ENCODE peak calls at places on chromosomes 12 and 14, in four cellular contexts. One of them, this sample, is unnamed.

GRCh38 chr14:103078420-103078749 is 5.6 kb upstream of the LBHD2 start:
- DNase-seq in GM20000: peak; percentile 91
- DNase-seq in heart right ventricle: peak; percentile 72
- DNase-seq in retinal pigment epithelial cell: no peak
- DNase-seq in this sample: peak; percentile 85

GRCh38 chr12:16449459-16449858 is 102.0 kb downstream of the MGST1 start:
- DNase-seq in heart right ventricle: no peak
- DNase-seq in GM20000: no peak
- DNase-seq in retinal pigment epithelial cell: no peak
- DNase-seq in this sample: no peak

GRCh38 chr12:127400231-127400630 is 866.7 kb upstream of the TMEM132C start:
- DNase-seq in retinal pigment epithelial cell: peak; percentile 33
- DNase-seq in heart right ventricle: no peak
- DNase-seq in GM20000: no peak
- DNase-seq in this sample: no peak

GRCh38 chr12:121767525-121768016 is 25.9 kb downstream of the RHOF start:
- DNase-seq in GM20000: no peak
- DNase-seq in retinal pigment epithelial cell: peak; percentile 84
- DNase-seq in heart right ventricle: peak; percentile 50
- DNase-seq in this sample: no peak

GRCh38 chr12:50258167-50258551 is 25.2 kb downstream of the LIMA1 start:
- DNase-seq in retinal pigment epithelial cell: no peak
- DNase-seq in GM20000: no peak
- DNase-seq in heart right ventricle: peak; percentile 18
- DNase-seq in this sample: no peak

GRCh38 chr12:15712160-15712559 is 77.0 kb downstream of the EPS8 start:
- DNase-seq in retinal pigment epithelial cell: no peak
- DNase-seq in heart right ventricle: no peak
- DNase-seq in GM20000: no peak
- DNase-seq in this sample: no peak

GRCh38 chr12:89947437-89948265 is 239.0 kb upstream of the ATP2B1 start:
- DNase-seq in retinal pigment epithelial cell: peak; percentile 93
- DNase-seq in GM20000: no peak
- DNase-seq in heart right ventricle: no peak
- DNase-seq in this sample: no peak

GRCh38 chr12:117143008-117143532 is 43.9 kb upstream of the TESC start:
- DNase-seq in GM20000: no peak
- DNase-seq in heart right ventricle: no peak
- DNase-seq in retinal pigment epithelial cell: no peak
- DNase-seq in this sample: no peak

GRCh38 chr14:69561893-69562292 is 12.8 kb downstream of the CCDC177 start:
- DNase-seq in GM20000: no peak
- DNase-seq in retinal pigment epithelial cell: no peak
- DNase-seq in heart right ventricle: no peak
- DNase-seq in this sample: no peak

GRCh38 chr12:95424271-95424994 is 49.5 kb upstream of the METAP2 start:
- DNase-seq in retinal pigment epithelial cell: no peak
- DNase-seq in heart right ventricle: peak; percentile 6
- DNase-seq in GM20000: no peak
- DNase-seq in this sample: no peak

GRCh38 chr14:102323102-102323501 is 3.6 kb downstream of the ZNF839 start:
- DNase-seq in retinal pigment epithelial cell: no peak
- DNase-seq in heart right ventricle: peak; percentile 43
- DNase-seq in GM20000: no peak
- DNase-seq in this sample: no peak

GRCh38 chr12:103771466-103771865 is 69.6 kb downstream of the NT5DC3 start:
- DNase-seq in heart right ventricle: peak; percentile 18
- DNase-seq in retinal pigment epithelial cell: no peak
- DNase-seq in GM20000: peak; percentile 18
- DNase-seq in this sample: no peak

GRCh38 chr14:88323086-88323519 is at the start of gene KCNK10:
- DNase-seq in heart right ventricle: no peak
- DNase-seq in retinal pigment epithelial cell: no peak
- DNase-seq in GM20000: no peak
- DNase-seq in this sample: no peak

GRCh38 chr14:64879635-64880381 is at the start of gene SPTB:
- DNase-seq in heart right ventricle: peak; percentile 71
- DNase-seq in GM20000: peak; percentile 78
- DNase-seq in retinal pigment epithelial cell: no peak
- DNase-seq in this sample: peak; percentile 74

GRCh38 chr12:18782827-18783226 is 44.9 kb downstream of the CAPZA3 start:
- DNase-seq in retinal pigment epithelial cell: no peak
- DNase-seq in heart right ventricle: no peak
- DNase-seq in GM20000: no peak
- DNase-seq in this sample: no peak

GRCh38 chr12:71536939-71537622 is 97.5 kb downstream of the LGR5 start:
- DNase-seq in GM20000: no peak
- DNase-seq in retinal pigment epithelial cell: no peak
- DNase-seq in heart right ventricle: no peak
- DNase-seq in this sample: no peak

GRCh38 chr14:78228702-78229327 is 58.6 kb downstream of the NRXN3 start:
- DNase-seq in retinal pigment epithelial cell: no peak
- DNase-seq in heart right ventricle: no peak
- DNase-seq in GM20000: no peak
- DNase-seq in this sample: no peak

GRCh38 chr12:64459388-64460024 is 7.6 kb downstream of the TBK1 start:
- DNase-seq in retinal pigment epithelial cell: no peak
- DNase-seq in heart right ventricle: peak; percentile 9
- DNase-seq in GM20000: no peak
- DNase-seq in this sample: peak; percentile 17

GRCh38 chr14:38211258-38211735 is 3.6 kb downstream of the SSTR1 start:
- DNase-seq in GM20000: no peak
- DNase-seq in heart right ventricle: peak; percentile 7
- DNase-seq in retinal pigment epithelial cell: no peak
- DNase-seq in this sample: no peak

GRCh38 chr12:55705802-55706402 is 1.8 kb downstream of the ITGA7 start:
- DNase-seq in heart right ventricle: no peak
- DNase-seq in GM20000: peak; percentile 59
- DNase-seq in retinal pigment epithelial cell: no peak
- DNase-seq in this sample: peak; percentile 53
- TF ChIP-seq CTCF in heart right ventricle: peak; percentile 67
- TF ChIP-seq CTCF in GM20000: peak; percentile 43
- TF ChIP-seq CTCF in retinal pigment epithelial cell: peak; percentile 68
- TF ChIP-seq CTCF in this sample: peak; percentile 45

DNA sequence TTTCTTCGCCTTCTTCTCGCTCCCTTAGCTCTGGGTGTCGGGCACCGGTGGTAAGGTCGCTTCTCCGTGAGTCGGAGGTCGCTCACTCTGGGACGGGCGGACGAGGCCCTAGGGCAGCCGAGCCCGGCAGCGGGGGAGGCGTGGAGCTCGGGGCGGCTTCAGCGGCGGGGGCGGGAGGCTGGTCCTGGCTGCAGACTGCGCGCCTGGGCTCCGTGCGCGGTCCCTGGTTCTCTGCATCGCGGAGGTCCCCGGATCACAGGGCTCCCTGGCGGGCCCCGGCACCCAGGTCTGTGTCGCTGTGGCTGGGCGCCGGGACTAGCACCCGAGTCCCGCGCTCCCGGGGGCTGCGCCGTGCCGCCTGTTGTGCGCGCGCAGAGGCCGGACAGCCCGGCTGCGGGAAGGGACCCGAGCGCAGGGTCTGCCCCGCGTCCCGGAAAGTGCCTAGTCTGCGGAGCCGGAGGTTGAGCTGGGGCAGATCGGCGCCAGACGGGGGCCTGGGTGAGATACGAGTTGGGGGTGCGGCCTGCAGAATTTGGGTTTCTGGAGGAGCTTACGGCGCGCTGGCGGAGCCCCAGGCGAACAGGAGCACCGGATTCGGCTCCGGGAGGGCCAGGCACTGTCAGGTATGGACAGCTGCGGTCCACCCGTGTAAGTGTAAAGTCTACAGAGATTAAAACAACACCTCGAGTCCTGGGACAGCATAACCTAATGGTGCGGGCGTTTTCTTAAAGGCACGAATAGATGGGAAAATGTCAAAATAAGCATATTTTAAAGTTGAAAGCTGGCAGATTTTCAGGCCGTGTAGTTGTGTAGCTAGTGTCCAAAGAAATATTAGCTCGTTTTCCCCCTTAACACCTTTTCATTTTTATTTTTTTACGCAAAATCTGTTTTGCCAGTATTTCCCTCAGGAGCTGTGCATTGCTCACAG is 722 bp downstream of the FRMD6 start:
- DNase-seq in GM20000: no peak
- DNase-seq in retinal pigment epithelial cell: no peak
- DNase-seq in heart right ventricle: peak; percentile 25
- DNase-seq in this sample: peak; percentile 53
- TF ChIP-seq CTCF in GM20000: no peak
- TF ChIP-seq CTCF in retinal pigment epithelial cell: no peak
- TF ChIP-seq CTCF in heart right ventricle: no peak
- TF ChIP-seq CTCF in this sample: no peak

GRCh38 chr14:94407906-94408305 is 19.5 kb upstream of the SERPINA1 start:
- DNase-seq in retinal pigment epithelial cell: no peak
- DNase-seq in heart right ventricle: no peak
- DNase-seq in GM20000: no peak
- DNase-seq in this sample: no peak

GRCh38 chr14:94408546-94409095 is 20.2 kb upstream of the SERPINA1 start:
- DNase-seq in GM20000: no peak
- DNase-seq in retinal pigment epithelial cell: no peak
- DNase-seq in heart right ventricle: no peak
- DNase-seq in this sample: no peak

GRCh38 chr14:94411638-94412037 is 23.2 kb upstream of the SERPINA1 start:
- DNase-seq in GM20000: no peak
- DNase-seq in retinal pigment epithelial cell: no peak
- DNase-seq in heart right ventricle: no peak
- DNase-seq in this sample: no peak

GRCh38 chr14:94412671-94413638 is 24.6 kb upstream of the SERPINA1 start:
- DNase-seq in heart right ventricle: no peak
- DNase-seq in GM20000: no peak
- DNase-seq in retinal pigment epithelial cell: no peak
- DNase-seq in this sample: no peak
- TF ChIP-seq CTCF in heart right ventricle: no peak
- TF ChIP-seq CTCF in GM20000: peak; percentile 16
- TF ChIP-seq CTCF in retinal pigment epithelial cell: peak; percentile 56
- TF ChIP-seq CTCF in this sample: peak; percentile 19

GRCh38 chr12:76777765-76778216 is 13.9 kb downstream of the ZDHHC17 start:
- DNase-seq in heart right ventricle: no peak
- DNase-seq in GM20000: peak; percentile 50
- DNase-seq in retinal pigment epithelial cell: no peak
- DNase-seq in this sample: peak; percentile 51
- TF ChIP-seq CTCF in heart right ventricle: no peak
- TF ChIP-seq CTCF in GM20000: no peak
- TF ChIP-seq CTCF in retinal pigment epithelial cell: no peak
- TF ChIP-seq CTCF in this sample: no peak

GRCh38 chr14:80356413-80356812 is 145.1 kb upstream of the DIO2 start:
- DNase-seq in retinal pigment epithelial cell: no peak
- DNase-seq in GM20000: no peak
- DNase-seq in heart right ventricle: no peak
- DNase-seq in this sample: no peak
- TF ChIP-seq CTCF in retinal pigment epithelial cell: peak; percentile 74
- TF ChIP-seq CTCF in GM20000: no peak
- TF ChIP-seq CTCF in heart right ventricle: no peak
- TF ChIP-seq CTCF in this sample: no peak

GRCh38 chr12:24991209-24992049 is 42.5 kb upstream of the BCAT1 start:
- DNase-seq in retinal pigment epithelial cell: peak; percentile 34
- DNase-seq in GM20000: peak; percentile 56
- DNase-seq in heart right ventricle: no peak
- DNase-seq in this sample: peak; percentile 63
- TF ChIP-seq CTCF in retinal pigment epithelial cell: peak; percentile 43
- TF ChIP-seq CTCF in GM20000: no peak
- TF ChIP-seq CTCF in heart right ventricle: peak; percentile 69
- TF ChIP-seq CTCF in this sample: peak; percentile 47

GRCh38 chr12:119877639-119877948 is 474 bp upstream of the CIT start:
- DNase-seq in retinal pigment epithelial cell: no peak
- DNase-seq in GM20000: no peak
- DNase-seq in heart right ventricle: no peak
- DNase-seq in this sample: no peak
- TF ChIP-seq CTCF in retinal pigment epithelial cell: no peak
- TF ChIP-seq CTCF in GM20000: no peak
- TF ChIP-seq CTCF in heart right ventricle: no peak
- TF ChIP-seq CTCF in this sample: no peak

This sample was measured in GM10248.